ENCODE peak calls at places on chromosomes 12 and 14, in four cellular contexts. One of them, this sample, is unnamed.

GRCh38 chr12:15687583-15687982 is 101.6 kb downstream of the EPS8 start:
- DNase-seq in GM12878: no peak
- DNase-seq in A549: no peak
- DNase-seq in K562: no peak
- DNase-seq in this sample: no peak

GRCh38 chr12:11545438-11546330 is 103.8 kb upstream of the ETV6 start:
- DNase-seq in GM12878: peak; percentile 78
- DNase-seq in A549: no peak
- DNase-seq in K562: no peak
- DNase-seq in this sample: no peak

GRCh38 chr14:104460920-104461651 is 118.5 kb upstream of the C14orf180 start:
- DNase-seq in GM12878: no peak
- DNase-seq in A549: no peak
- DNase-seq in K562: no peak
- DNase-seq in this sample: no peak

GRCh38 chr12:10165421-10165820 is 6.5 kb downstream of the OLR1 start:
- DNase-seq in GM12878: no peak
- DNase-seq in A549: no peak
- DNase-seq in K562: no peak
- DNase-seq in this sample: no peak

GRCh38 chr12:114163766-114164165 is 197.6 kb upstream of the RBM19 start:
- DNase-seq in GM12878: no peak
- DNase-seq in A549: peak; percentile 19
- DNase-seq in K562: no peak
- DNase-seq in this sample: peak; percentile 93

GRCh38 chr14:88668448-88669116 is 105.7 kb downstream of the ZC3H14 start:
- DNase-seq in GM12878: peak; percentile 17
- DNase-seq in A549: no peak
- DNase-seq in K562: no peak
- DNase-seq in this sample: no peak

GRCh38 chr12:22410497-22410896 is 76.0 kb upstream of the ST8SIA1 start:
- DNase-seq in GM12878: no peak
- DNase-seq in A549: no peak
- DNase-seq in K562: no peak
- DNase-seq in this sample: no peak

GRCh38 chr14:49895480-49895879 is 2.6 kb downstream of the ARF6 start:
- DNase-seq in GM12878: no peak
- DNase-seq in A549: no peak
- DNase-seq in K562: no peak
- DNase-seq in this sample: no peak

GRCh38 chr14:99706121-99706900 is 22.2 kb downstream of the CYP46A1 start:
- DNase-seq in GM12878: no peak
- DNase-seq in A549: no peak
- DNase-seq in K562: no peak
- DNase-seq in this sample: no peak

GRCh38 chr14:61183486-61183885 is 97.7 kb downstream of the TMEM30B start:
- DNase-seq in GM12878: no peak
- DNase-seq in A549: no peak
- DNase-seq in K562: no peak
- DNase-seq in this sample: no peak

GRCh38 chr12:50536831-50537537 is 32.2 kb downstream of the DIP2B start:
- DNase-seq in GM12878: no peak
- DNase-seq in A549: no peak
- DNase-seq in K562: no peak
- DNase-seq in this sample: no peak

GRCh38 chr14:91835197-91835919 is 32.0 kb downstream of the TC2N start:
- DNase-seq in GM12878: no peak
- DNase-seq in A549: no peak
- DNase-seq in K562: no peak
- DNase-seq in this sample: no peak

GRCh38 chr12:1591029-1591428 is 3.4 kb downstream of the FBXL14 start:
- DNase-seq in GM12878: no peak
- DNase-seq in A549: peak; percentile 67
- DNase-seq in K562: no peak
- DNase-seq in this sample: no peak

GRCh38 chr14:22887260-22887989 is 4.4 kb downstream of the REM2 start:
- DNase-seq in GM12878: peak; percentile 80
- DNase-seq in A549: peak; percentile 67
- DNase-seq in K562: peak; percentile 49
- DNase-seq in this sample: peak; percentile 75

GRCh38 chr14:48936352-48936751 is 649.8 kb downstream of the RPS29 start:
- DNase-seq in GM12878: no peak
- DNase-seq in A549: no peak
- DNase-seq in K562: no peak
- DNase-seq in this sample: peak; percentile 77

GRCh38 chr14:32367501-32367900 is 38.4 kb downstream of the AKAP6 start:
- DNase-seq in GM12878: no peak
- DNase-seq in A549: no peak
- DNase-seq in K562: no peak
- DNase-seq in this sample: no peak

GRCh38 chr14:30607156-30607780 is 14.9 kb upstream of the SCFD1 start:
- DNase-seq in GM12878: no peak
- DNase-seq in A549: no peak
- DNase-seq in K562: no peak
- DNase-seq in this sample: peak; percentile 56

GRCh38 chr12:118544569-118544968 is 168.2 kb downstream of the SUDS3 start:
- DNase-seq in GM12878: no peak
- DNase-seq in A549: no peak
- DNase-seq in K562: no peak
- DNase-seq in this sample: peak; percentile 11

GRCh38 chr14:59085207-59085739 is 103.2 kb upstream of the DAAM1 start:
- DNase-seq in GM12878: no peak
- DNase-seq in A549: no peak
- DNase-seq in K562: no peak
- DNase-seq in this sample: no peak

GRCh38 chr12:105729931-105730330 is 399.4 kb downstream of the C12orf75 start:
- DNase-seq in GM12878: no peak
- DNase-seq in A549: no peak
- DNase-seq in K562: no peak
- DNase-seq in this sample: no peak

GRCh38 chr12:113065126-113066007 is 8.8 kb downstream of the DTX1 start:
- DNase-seq in GM12878: no peak
- DNase-seq in A549: no peak
- DNase-seq in K562: peak; percentile 75
- DNase-seq in this sample: no peak

GRCh38 chr12:106586803-106587684 is 4.2 kb downstream of the RFX4 start:
- DNase-seq in GM12878: no peak
- DNase-seq in A549: no peak
- DNase-seq in K562: no peak
- DNase-seq in this sample: no peak

GRCh38 chr14:52043690-52044089 is 25.2 kb downstream of the NID2 start:
- DNase-seq in GM12878: no peak
- DNase-seq in A549: peak; percentile 73
- DNase-seq in K562: peak; percentile 24
- DNase-seq in this sample: peak; percentile 23

GRCh38 chr14:19828314-19828713 is 24.7 kb downstream of the OR4N2 start:
- DNase-seq in GM12878: no peak
- DNase-seq in A549: no peak
- DNase-seq in K562: no peak
- DNase-seq in this sample: no peak

GRCh38 chr12:27000962-27001361 is 13.2 kb downstream of the TM7SF3 start:
- DNase-seq in GM12878: no peak
- DNase-seq in A549: no peak
- DNase-seq in K562: no peak
- DNase-seq in this sample: no peak

GRCh38 chr12:132186208-132186856 is 42.1 kb downstream of the NOC4L start:
- DNase-seq in GM12878: no peak
- DNase-seq in A549: no peak
- DNase-seq in K562: no peak
- DNase-seq in this sample: no peak

GRCh38 chr12:123076604-123077297 is 74.1 kb downstream of the PITPNM2 start:
- DNase-seq in GM12878: no peak
- DNase-seq in A549: no peak
- DNase-seq in K562: no peak
- DNase-seq in this sample: no peak

GRCh38 chr12:58302487-58303011 is 361.2 kb downstream of the ATP23 start:
- DNase-seq in GM12878: no peak
- DNase-seq in A549: no peak
- DNase-seq in K562: no peak
- DNase-seq in this sample: no peak

GRCh38 chr12:132204064-132204821 is 60.0 kb downstream of the NOC4L start:
- DNase-seq in GM12878: no peak
- DNase-seq in A549: no peak
- DNase-seq in K562: no peak
- DNase-seq in this sample: no peak

GRCh38 chr14:61192970-61193369 is 88.2 kb downstream of the TMEM30B start:
- DNase-seq in GM12878: no peak
- DNase-seq in A549: no peak
- DNase-seq in K562: no peak
- DNase-seq in this sample: peak; percentile 58

GRCh38 chr12:88247241-88247643 is 105.1 kb downstream of the TMTC3 start:
- DNase-seq in GM12878: no peak
- DNase-seq in A549: peak; percentile 10
- DNase-seq in K562: no peak
- DNase-seq in this sample: peak; percentile 84

GRCh38 chr12:107775093-107775721 is 703 bp downstream of the ASCL4 start:
- DNase-seq in GM12878: no peak
- DNase-seq in A549: no peak
- DNase-seq in K562: no peak
- DNase-seq in this sample: no peak

GRCh38 chr14:79426103-79426755 is 785.1 kb downstream of the DIO2 start:
- DNase-seq in GM12878: no peak
- DNase-seq in A549: no peak
- DNase-seq in K562: no peak
- DNase-seq in this sample: no peak

GRCh38 chr12:13175499-13175898 is 21.0 kb upstream of the EMP1 start:
- DNase-seq in GM12878: no peak
- DNase-seq in A549: no peak
- DNase-seq in K562: no peak
- DNase-seq in this sample: no peak

GRCh38 chr14:66628646-66629045 is 120.7 kb downstream of the GPHN start:
- DNase-seq in GM12878: no peak
- DNase-seq in A549: no peak
- DNase-seq in K562: no peak
- DNase-seq in this sample: peak; percentile 37

GRCh38 chr14:66619952-66620351 is 112.0 kb downstream of the GPHN start:
- DNase-seq in GM12878: no peak
- DNase-seq in A549: no peak
- DNase-seq in K562: no peak
- DNase-seq in this sample: no peak

GRCh38 chr14:66623838-66624237 is 115.9 kb downstream of the GPHN start:
- DNase-seq in GM12878: no peak
- DNase-seq in A549: no peak
- DNase-seq in K562: no peak
- DNase-seq in this sample: no peak

DNA sequence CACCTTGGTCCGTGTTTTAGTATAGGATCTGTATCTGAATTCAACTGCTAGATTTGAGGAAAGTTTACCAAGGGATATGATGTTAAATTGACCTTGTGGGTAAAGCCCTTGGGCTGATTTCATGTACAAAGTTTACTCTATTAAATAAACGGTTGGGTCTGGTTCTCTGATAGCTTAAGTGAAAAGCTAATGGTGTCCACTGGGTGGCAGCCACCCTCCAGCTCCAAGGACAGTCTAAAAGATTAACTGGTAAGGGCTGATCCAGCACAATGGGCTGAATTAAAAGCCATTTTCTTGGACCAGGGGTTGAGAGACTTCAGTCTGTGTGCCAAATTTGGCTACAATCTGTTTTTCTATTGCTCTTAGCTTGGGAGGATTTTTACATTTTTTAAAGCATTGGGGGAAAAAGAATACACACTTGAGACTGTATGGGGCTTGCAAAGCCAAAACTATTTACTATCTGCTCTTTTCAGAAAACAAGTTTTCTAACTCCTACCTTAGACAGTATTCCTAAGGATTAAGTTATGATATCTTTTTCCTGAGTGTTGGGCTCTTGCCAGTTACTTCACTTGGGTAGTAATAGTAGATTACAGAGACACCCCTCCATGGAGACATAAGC is 116.5 kb downstream of the GPHN start:
- DNase-seq in GM12878: peak; percentile 21
- DNase-seq in A549: peak; percentile 35
- DNase-seq in K562: peak; percentile 4
- DNase-seq in this sample: peak; percentile 69
- TF ChIP-seq BHLHE40 in GM12878: no peak
- TF ChIP-seq BHLHE40 in A549: no peak
- TF ChIP-seq BHLHE40 in K562: no peak
- TF ChIP-seq BHLHE40 in this sample: no peak

DNA sequence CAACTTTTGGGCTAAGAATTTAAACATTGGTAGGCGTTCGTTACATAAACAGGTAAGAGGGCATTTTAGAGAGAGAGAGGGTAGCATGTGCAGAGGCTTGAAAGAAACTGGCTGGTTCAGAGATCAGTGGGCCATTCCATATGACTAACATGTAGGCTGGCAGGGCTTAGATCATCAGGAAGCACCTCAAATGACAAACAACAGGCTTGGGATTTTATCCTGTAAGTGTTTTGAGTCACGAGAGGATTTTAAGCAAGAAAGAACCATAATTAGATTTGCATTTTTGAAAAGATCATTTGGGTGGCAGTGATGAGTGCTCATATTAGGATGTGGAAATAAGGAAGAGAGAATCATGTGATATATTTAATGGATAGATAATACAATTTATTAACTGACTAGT is 8.7 kb upstream of the PLEKHA5 start:
- DNase-seq in GM12878: no peak
- DNase-seq in A549: no peak
- DNase-seq in K562: no peak
- DNase-seq in this sample: peak; percentile 42
- TF ChIP-seq RCOR1 in GM12878: no peak
- TF ChIP-seq RCOR1 in A549: no peak
- TF ChIP-seq RCOR1 in K562: no peak
- TF ChIP-seq RCOR1 in this sample: no peak

DNA sequence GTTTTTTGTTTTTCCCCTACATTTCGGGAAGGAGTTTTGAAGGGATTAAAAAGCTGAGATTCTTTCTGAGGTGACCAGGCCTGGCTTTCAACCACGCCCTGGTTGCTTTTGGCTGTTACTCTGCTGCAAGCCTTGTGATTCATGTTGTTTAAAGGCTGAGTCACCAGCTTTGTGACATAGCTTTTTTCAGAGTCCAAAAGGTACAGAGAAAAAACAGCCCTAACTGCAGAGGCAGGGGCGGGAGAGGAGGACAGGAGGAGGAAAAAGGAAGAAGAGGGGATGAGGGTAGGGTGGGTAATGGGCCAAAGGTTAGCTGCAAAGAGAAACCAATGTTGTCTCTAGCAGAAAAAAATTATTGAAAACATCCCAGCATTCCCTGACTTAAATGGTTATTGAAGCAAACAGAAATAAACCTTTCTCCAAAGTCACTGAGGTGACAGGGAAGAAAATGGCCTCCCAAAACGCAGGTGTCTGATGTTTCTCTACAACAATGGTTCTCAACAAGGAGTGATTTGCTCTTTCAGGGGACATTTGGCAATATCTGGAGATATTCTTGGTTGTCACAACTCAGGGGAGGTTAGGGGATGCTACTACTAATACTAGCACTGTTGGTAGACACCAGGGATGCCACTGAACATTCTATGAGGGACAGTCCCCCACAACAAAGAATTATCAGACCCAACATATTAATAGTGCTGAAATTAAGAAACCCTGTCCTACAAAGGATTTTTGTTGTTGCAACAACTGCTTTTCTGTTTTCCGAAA is 2.1 kb upstream of the UBC start:
- DNase-seq in GM12878: no peak
- DNase-seq in A549: no peak
- DNase-seq in K562: no peak
- DNase-seq in this sample: peak; percentile 93
- TF ChIP-seq BHLHE40 in GM12878: no peak
- TF ChIP-seq BHLHE40 in A549: no peak
- TF ChIP-seq BHLHE40 in K562: peak; percentile 39
- TF ChIP-seq BHLHE40 in this sample: no peak

GRCh38 chr12:129190827-129191226 is 337.5 kb downstream of the GLT1D1 start:
- DNase-seq in GM12878: no peak
- DNase-seq in A549: no peak
- DNase-seq in K562: no peak
- DNase-seq in this sample: no peak
- TF ChIP-seq RCOR1 in GM12878: no peak
- TF ChIP-seq RCOR1 in A549: no peak
- TF ChIP-seq RCOR1 in K562: no peak
- TF ChIP-seq RCOR1 in this sample: no peak

This sample was measured in IMR-90.